ENCODE peak calls at places on chromosome 11, in five cellular contexts. One of them, this sample, is unnamed.

GRCh38 chr11:5700422-5701064 is 11.0 kb downstream of the TRIM22 start:
- DNase-seq in Caki2: no peak
- DNase-seq in activated CD8-positive, alpha-beta T cell treated with anti-CD3 and anti-CD28 coated beads, Interleukin-2, amount 10 ng/mL, durations not matched to agents 7 days and 5 days: no peak
- DNase-seq in nucleus accumbens: no peak
- DNase-seq in stimulated activated CD8-positive, alpha-beta memory T cell treated with anti-CD3 and anti-CD28 coated beads, Interleukin-7, amount 100 ng/mL, for 1 hour: no peak
- DNase-seq in this sample: no peak

GRCh38 chr11:124605719-124606118 is 5.5 kb upstream of the PANX3 start:
- DNase-seq in Caki2: no peak
- DNase-seq in activated CD8-positive, alpha-beta T cell treated with anti-CD3 and anti-CD28 coated beads, Interleukin-2, amount 10 ng/mL, durations not matched to agents 7 days and 5 days: no peak
- DNase-seq in nucleus accumbens: no peak
- DNase-seq in stimulated activated CD8-positive, alpha-beta memory T cell treated with anti-CD3 and anti-CD28 coated beads, Interleukin-7, amount 100 ng/mL, for 1 hour: no peak
- DNase-seq in this sample: no peak

GRCh38 chr11:118171274-118172062 is 5.0 kb downstream of the SCN2B start:
- DNase-seq in Caki2: peak
- DNase-seq in activated CD8-positive, alpha-beta T cell treated with anti-CD3 and anti-CD28 coated beads, Interleukin-2, amount 10 ng/mL, durations not matched to agents 7 days and 5 days: peak
- DNase-seq in nucleus accumbens: peak
- DNase-seq in stimulated activated CD8-positive, alpha-beta memory T cell treated with anti-CD3 and anti-CD28 coated beads, Interleukin-7, amount 100 ng/mL, for 1 hour: peak
- DNase-seq in this sample: peak

GRCh38 chr11:119608781-119609180 is 120.2 kb downstream of the NECTIN1 start:
- DNase-seq in Caki2: no peak
- DNase-seq in activated CD8-positive, alpha-beta T cell treated with anti-CD3 and anti-CD28 coated beads, Interleukin-2, amount 10 ng/mL, durations not matched to agents 7 days and 5 days: no peak
- DNase-seq in nucleus accumbens: no peak
- DNase-seq in stimulated activated CD8-positive, alpha-beta memory T cell treated with anti-CD3 and anti-CD28 coated beads, Interleukin-7, amount 100 ng/mL, for 1 hour: no peak
- DNase-seq in this sample: no peak

GRCh38 chr11:64583296-64584262 is 7.4 kb upstream of the SLC22A12 start:
- DNase-seq in Caki2: peak
- DNase-seq in activated CD8-positive, alpha-beta T cell treated with anti-CD3 and anti-CD28 coated beads, Interleukin-2, amount 10 ng/mL, durations not matched to agents 7 days and 5 days: no peak
- DNase-seq in nucleus accumbens: no peak
- DNase-seq in stimulated activated CD8-positive, alpha-beta memory T cell treated with anti-CD3 and anti-CD28 coated beads, Interleukin-7, amount 100 ng/mL, for 1 hour: no peak
- DNase-seq in this sample: no peak

GRCh38 chr11:528815-529728 is 6.3 kb downstream of the HRAS start:
- DNase-seq in Caki2: no peak
- DNase-seq in activated CD8-positive, alpha-beta T cell treated with anti-CD3 and anti-CD28 coated beads, Interleukin-2, amount 10 ng/mL, durations not matched to agents 7 days and 5 days: no peak
- DNase-seq in nucleus accumbens: no peak
- DNase-seq in stimulated activated CD8-positive, alpha-beta memory T cell treated with anti-CD3 and anti-CD28 coated beads, Interleukin-7, amount 100 ng/mL, for 1 hour: no peak
- DNase-seq in this sample: no peak

GRCh38 chr11:10309163-10310093 is 4.6 kb downstream of the ADM start:
- DNase-seq in Caki2: peak
- DNase-seq in activated CD8-positive, alpha-beta T cell treated with anti-CD3 and anti-CD28 coated beads, Interleukin-2, amount 10 ng/mL, durations not matched to agents 7 days and 5 days: no peak
- DNase-seq in nucleus accumbens: no peak
- DNase-seq in stimulated activated CD8-positive, alpha-beta memory T cell treated with anti-CD3 and anti-CD28 coated beads, Interleukin-7, amount 100 ng/mL, for 1 hour: no peak
- DNase-seq in this sample: no peak

GRCh38 chr11:10412266-10412665 is 42.8 kb upstream of the AMPD3 start:
- DNase-seq in Caki2: no peak
- DNase-seq in activated CD8-positive, alpha-beta T cell treated with anti-CD3 and anti-CD28 coated beads, Interleukin-2, amount 10 ng/mL, durations not matched to agents 7 days and 5 days: no peak
- DNase-seq in nucleus accumbens: no peak
- DNase-seq in stimulated activated CD8-positive, alpha-beta memory T cell treated with anti-CD3 and anti-CD28 coated beads, Interleukin-7, amount 100 ng/mL, for 1 hour: no peak
- DNase-seq in this sample: no peak

GRCh38 chr11:62133328-62134065 is 9.7 kb downstream of the INCENP start:
- DNase-seq in Caki2: no peak
- DNase-seq in activated CD8-positive, alpha-beta T cell treated with anti-CD3 and anti-CD28 coated beads, Interleukin-2, amount 10 ng/mL, durations not matched to agents 7 days and 5 days: no peak
- DNase-seq in nucleus accumbens: no peak
- DNase-seq in stimulated activated CD8-positive, alpha-beta memory T cell treated with anti-CD3 and anti-CD28 coated beads, Interleukin-7, amount 100 ng/mL, for 1 hour: no peak
- DNase-seq in this sample: no peak

GRCh38 chr11:9263840-9264380 is 1.2 kb downstream of the DENND5A start:
- DNase-seq in Caki2: peak
- DNase-seq in activated CD8-positive, alpha-beta T cell treated with anti-CD3 and anti-CD28 coated beads, Interleukin-2, amount 10 ng/mL, durations not matched to agents 7 days and 5 days: peak
- DNase-seq in nucleus accumbens: no peak
- DNase-seq in stimulated activated CD8-positive, alpha-beta memory T cell treated with anti-CD3 and anti-CD28 coated beads, Interleukin-7, amount 100 ng/mL, for 1 hour: no peak
- DNase-seq in this sample: no peak

GRCh38 chr11:134120921-134121526 is 52.2 kb downstream of the JAM3 start:
- DNase-seq in Caki2: no peak
- DNase-seq in activated CD8-positive, alpha-beta T cell treated with anti-CD3 and anti-CD28 coated beads, Interleukin-2, amount 10 ng/mL, durations not matched to agents 7 days and 5 days: no peak
- DNase-seq in nucleus accumbens: peak
- DNase-seq in stimulated activated CD8-positive, alpha-beta memory T cell treated with anti-CD3 and anti-CD28 coated beads, Interleukin-7, amount 100 ng/mL, for 1 hour: no peak
- DNase-seq in this sample: no peak

GRCh38 chr11:119741369-119742262 is 12.6 kb upstream of the NECTIN1 start:
- DNase-seq in Caki2: no peak
- DNase-seq in activated CD8-positive, alpha-beta T cell treated with anti-CD3 and anti-CD28 coated beads, Interleukin-2, amount 10 ng/mL, durations not matched to agents 7 days and 5 days: peak
- DNase-seq in nucleus accumbens: no peak
- DNase-seq in stimulated activated CD8-positive, alpha-beta memory T cell treated with anti-CD3 and anti-CD28 coated beads, Interleukin-7, amount 100 ng/mL, for 1 hour: peak
- DNase-seq in this sample: peak